ENCODE peak calls at places on chromosomes 2 and 18, in five cellular contexts. One of them, this sample, is unnamed.

GRCh38 chr2:45282646-45283045 is 273.4 kb upstream of the SIX2 start:
- ATAC-seq in K562: no peak
- ATAC-seq in upper lobe of left lung: no peak
- ATAC-seq in A549: no peak
- ATAC-seq in HepG2: no peak
- ATAC-seq in this sample: no peak

GRCh38 chr2:30985493-30986292 is 152.5 kb downstream of the GALNT14 start:
- ATAC-seq in K562: no peak
- ATAC-seq in upper lobe of left lung: no peak
- ATAC-seq in A549: no peak
- ATAC-seq in HepG2: no peak
- ATAC-seq in this sample: no peak

GRCh38 chr18:34514238-34514637 is 195.9 kb upstream of the DTNA start:
- ATAC-seq in K562: no peak
- ATAC-seq in upper lobe of left lung: no peak
- ATAC-seq in A549: no peak
- ATAC-seq in HepG2: no peak
- ATAC-seq in this sample: no peak

GRCh38 chr2:189393440-189394111 is 47.7 kb upstream of the WDR75 start:
- ATAC-seq in K562: no peak
- ATAC-seq in upper lobe of left lung: no peak
- ATAC-seq in A549: peak; percentile 68
- ATAC-seq in HepG2: no peak
- ATAC-seq in this sample: peak; percentile 94

GRCh38 chr2:60528366-60528765 is 25.1 kb downstream of the BCL11A start:
- ATAC-seq in K562: no peak
- ATAC-seq in upper lobe of left lung: no peak
- ATAC-seq in A549: no peak
- ATAC-seq in HepG2: no peak
- ATAC-seq in this sample: no peak

GRCh38 chr2:130865401-130865800 is 28.7 kb downstream of the ARHGEF4 start:
- ATAC-seq in K562: peak; percentile 48
- ATAC-seq in upper lobe of left lung: no peak
- ATAC-seq in A549: no peak
- ATAC-seq in HepG2: no peak
- ATAC-seq in this sample: no peak

GRCh38 chr2:30139131-30139870 is 7.5 kb upstream of the YPEL5 start:
- ATAC-seq in K562: no peak
- ATAC-seq in upper lobe of left lung: no peak
- ATAC-seq in A549: no peak
- ATAC-seq in HepG2: no peak
- ATAC-seq in this sample: no peak

GRCh38 chr2:101400048-101400447 is 12.7 kb upstream of the CREG2 start:
- ATAC-seq in K562: no peak
- ATAC-seq in upper lobe of left lung: no peak
- ATAC-seq in A549: no peak
- ATAC-seq in HepG2: no peak
- ATAC-seq in this sample: no peak

GRCh38 chr2:191650896-191651773 is 26.8 kb upstream of the NABP1 start:
- ATAC-seq in K562: peak; percentile 58
- ATAC-seq in upper lobe of left lung: no peak
- ATAC-seq in A549: no peak
- ATAC-seq in HepG2: no peak
- ATAC-seq in this sample: no peak

GRCh38 chr2:127261835-127262234 is 32.1 kb downstream of the ERCC3 start:
- ATAC-seq in K562: no peak
- ATAC-seq in upper lobe of left lung: no peak
- ATAC-seq in A549: no peak
- ATAC-seq in HepG2: no peak
- ATAC-seq in this sample: no peak

GRCh38 chr2:133972786-133973185 is 281.1 kb upstream of the MGAT5 start:
- ATAC-seq in K562: no peak
- ATAC-seq in upper lobe of left lung: no peak
- ATAC-seq in A549: no peak
- ATAC-seq in HepG2: no peak
- ATAC-seq in this sample: peak; percentile 60

GRCh38 chr2:25322313-25322712 is 19.4 kb downstream of the DNMT3A start:
- ATAC-seq in K562: no peak
- ATAC-seq in upper lobe of left lung: no peak
- ATAC-seq in A549: no peak
- ATAC-seq in HepG2: no peak
- ATAC-seq in this sample: no peak

GRCh38 chr18:43830905-43831304 is 553.6 kb upstream of the SYT4 start:
- ATAC-seq in K562: no peak
- ATAC-seq in upper lobe of left lung: no peak
- ATAC-seq in A549: no peak
- ATAC-seq in HepG2: no peak
- ATAC-seq in this sample: no peak

GRCh38 chr2:43210467-43211303 is 15.7 kb downstream of the ZFP36L2 start:
- ATAC-seq in K562: peak; percentile 80
- ATAC-seq in upper lobe of left lung: peak; percentile 72
- ATAC-seq in A549: no peak
- ATAC-seq in HepG2: peak; percentile 75
- ATAC-seq in this sample: peak; percentile 81

GRCh38 chr2:157480182-157480961 is 36.5 kb upstream of the CYTIP start:
- ATAC-seq in K562: peak; percentile 31
- ATAC-seq in upper lobe of left lung: peak; percentile 51
- ATAC-seq in A549: no peak
- ATAC-seq in HepG2: peak; percentile 77
- ATAC-seq in this sample: peak; percentile 74

GRCh38 chr2:195382186-195382585 is 274.8 kb upstream of the SLC39A10 start:
- ATAC-seq in K562: no peak
- ATAC-seq in upper lobe of left lung: no peak
- ATAC-seq in A549: no peak
- ATAC-seq in HepG2: no peak
- ATAC-seq in this sample: peak; percentile 31

GRCh38 chr2:130840506-130840905 is 3.8 kb downstream of the ARHGEF4 start:
- ATAC-seq in K562: no peak
- ATAC-seq in upper lobe of left lung: no peak
- ATAC-seq in A549: no peak
- ATAC-seq in HepG2: no peak
- ATAC-seq in this sample: no peak

GRCh38 chr2:144972676-144973075 is 452.8 kb upstream of the ZEB2 start:
- ATAC-seq in K562: no peak
- ATAC-seq in upper lobe of left lung: no peak
- ATAC-seq in A549: no peak
- ATAC-seq in HepG2: no peak
- ATAC-seq in this sample: no peak

GRCh38 chr2:37558622-37559021 is 112.8 kb downstream of the CDC42EP3 start:
- ATAC-seq in K562: no peak
- ATAC-seq in upper lobe of left lung: peak; percentile 63
- ATAC-seq in A549: no peak
- ATAC-seq in HepG2: no peak
- ATAC-seq in this sample: no peak

GRCh38 chr2:171564463-171564862 is 42.2 kb downstream of the CYBRD1 start:
- ATAC-seq in K562: no peak
- ATAC-seq in upper lobe of left lung: no peak
- ATAC-seq in A549: no peak
- ATAC-seq in HepG2: no peak
- ATAC-seq in this sample: no peak

DNA sequence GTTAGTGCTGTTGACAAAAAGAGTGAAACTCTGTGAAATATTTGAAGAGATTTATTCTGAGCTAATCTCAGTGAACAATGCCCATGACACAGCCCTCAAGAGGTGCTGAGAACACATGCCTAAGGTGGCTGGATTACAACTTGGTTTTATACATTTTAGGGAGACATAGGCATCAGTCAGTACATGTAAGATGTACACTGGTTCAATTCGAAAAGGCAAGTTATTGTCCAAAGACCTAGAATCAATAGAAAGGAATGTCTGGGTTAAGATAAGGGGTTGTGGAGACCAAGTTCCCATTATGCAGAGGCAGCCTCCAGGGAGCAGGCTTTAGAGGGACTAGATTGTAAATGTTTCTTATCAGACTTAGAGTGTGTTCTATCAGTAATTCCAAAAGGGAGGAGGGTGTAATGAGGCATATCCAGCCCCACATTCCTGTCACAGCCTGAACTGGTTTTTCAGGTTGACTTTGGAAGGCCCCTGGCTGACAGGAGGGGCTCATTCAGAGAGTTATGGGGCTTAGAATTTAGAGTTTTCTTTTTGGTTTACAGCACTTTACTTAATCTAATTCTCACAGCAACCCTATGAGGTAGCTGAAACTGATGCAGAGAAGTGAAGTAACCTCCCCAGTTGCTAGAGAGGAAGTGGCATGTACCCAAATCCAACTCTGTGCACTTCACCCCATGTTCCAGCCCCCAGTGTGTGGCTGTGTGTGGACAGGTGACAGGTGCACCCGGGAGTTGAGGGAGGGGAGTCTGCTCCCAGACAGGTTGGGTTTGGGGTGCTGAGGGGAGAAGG is 28.3 kb upstream of the ASAP2 start:
- ATAC-seq in K562: peak; percentile 38
- ATAC-seq in upper lobe of left lung: peak; percentile 57
- ATAC-seq in A549: peak; percentile 13
- ATAC-seq in HepG2: no peak
- ATAC-seq in this sample: peak; percentile 4
- TF ChIP-seq EP300 in K562: no peak
- TF ChIP-seq EP300 in upper lobe of left lung: no peak
- TF ChIP-seq EP300 in A549: no peak
- TF ChIP-seq EP300 in HepG2: no peak
- TF ChIP-seq EP300 in this sample: no peak

GRCh38 chr18:55310863-55311262 is 277.1 kb downstream of the TCF4 start:
- ATAC-seq in K562: no peak
- ATAC-seq in upper lobe of left lung: no peak
- ATAC-seq in A549: no peak
- ATAC-seq in HepG2: no peak
- ATAC-seq in this sample: no peak
- H3K4me1 ChIP-seq in K562: no peaks in the 10 kb centered on the region
- H3K4me1 ChIP-seq in upper lobe of left lung: no peaks in the 10 kb centered on the region
- H3K4me1 ChIP-seq in A549: no peaks in the 10 kb centered on the region
- H3K4me1 ChIP-seq in HepG2: no peaks in the 10 kb centered on the region
- H3K4me1 ChIP-seq in this sample: peaks cover 59% of the 10 kb centered on the region

GRCh38 chr2:221518201-221518936 is 53.7 kb downstream of the EPHA4 start:
- ATAC-seq in K562: no peak
- ATAC-seq in upper lobe of left lung: peak; percentile 58
- ATAC-seq in A549: no peak
- ATAC-seq in HepG2: no peak
- ATAC-seq in this sample: no peak

GRCh38 chr2:221514305-221515040 is 57.6 kb downstream of the EPHA4 start:
- ATAC-seq in K562: no peak
- ATAC-seq in upper lobe of left lung: no peak
- ATAC-seq in A549: no peak
- ATAC-seq in HepG2: no peak
- ATAC-seq in this sample: no peak

GRCh38 chr2:221521261-221521845 is 50.8 kb downstream of the EPHA4 start:
- ATAC-seq in K562: no peak
- ATAC-seq in upper lobe of left lung: no peak
- ATAC-seq in A549: no peak
- ATAC-seq in HepG2: no peak
- ATAC-seq in this sample: no peak

GRCh38 chr2:221518937-221519635 is 53.0 kb downstream of the EPHA4 start:
- ATAC-seq in K562: no peak
- ATAC-seq in upper lobe of left lung: no peak
- ATAC-seq in A549: no peak
- ATAC-seq in HepG2: no peak
- ATAC-seq in this sample: no peak

DNA sequence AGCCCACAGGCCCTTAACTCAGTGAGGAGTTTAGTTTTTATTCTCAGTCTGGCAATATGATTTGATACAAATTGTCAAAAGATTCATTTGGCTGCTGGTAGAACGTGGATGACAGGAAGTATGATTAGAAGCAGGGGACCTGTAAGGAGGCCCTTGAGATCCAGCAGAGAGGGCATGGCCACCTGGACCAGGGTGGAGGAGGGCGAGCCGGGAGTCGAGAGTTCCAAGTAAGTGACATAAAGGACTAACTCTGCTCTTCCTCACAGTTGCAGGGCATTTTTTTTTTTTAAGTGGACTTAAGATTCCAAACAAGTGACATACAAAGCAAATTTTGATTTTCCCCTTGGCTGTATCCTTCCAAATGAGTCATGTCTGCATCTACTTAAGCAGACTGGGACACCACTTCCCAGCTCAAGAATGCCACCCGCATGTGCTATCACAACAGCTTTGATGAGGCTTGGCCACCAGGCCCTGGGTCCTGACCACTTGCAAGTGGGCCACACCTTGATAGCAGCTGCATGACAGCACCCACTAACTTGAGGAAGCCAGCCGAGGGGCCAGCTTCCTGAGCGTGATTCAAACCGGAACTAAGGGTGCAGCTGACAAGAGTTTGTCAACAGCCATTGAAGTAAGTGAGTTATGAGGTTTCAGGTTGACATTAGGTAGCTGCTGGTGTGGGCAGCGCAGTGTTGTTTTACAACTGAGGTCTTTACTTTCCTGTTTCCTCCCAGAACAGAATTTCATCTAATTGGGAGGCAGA is 54.6 kb downstream of the EPHA4 start:
- ATAC-seq in K562: no peak
- ATAC-seq in upper lobe of left lung: peak; percentile 89
- ATAC-seq in A549: no peak
- ATAC-seq in HepG2: no peak
- ATAC-seq in this sample: peak; percentile 36
- TF ChIP-seq EP300 in K562: no peak
- TF ChIP-seq EP300 in upper lobe of left lung: no peak
- TF ChIP-seq EP300 in A549: no peak
- TF ChIP-seq EP300 in HepG2: no peak
- TF ChIP-seq EP300 in this sample: no peak

DNA sequence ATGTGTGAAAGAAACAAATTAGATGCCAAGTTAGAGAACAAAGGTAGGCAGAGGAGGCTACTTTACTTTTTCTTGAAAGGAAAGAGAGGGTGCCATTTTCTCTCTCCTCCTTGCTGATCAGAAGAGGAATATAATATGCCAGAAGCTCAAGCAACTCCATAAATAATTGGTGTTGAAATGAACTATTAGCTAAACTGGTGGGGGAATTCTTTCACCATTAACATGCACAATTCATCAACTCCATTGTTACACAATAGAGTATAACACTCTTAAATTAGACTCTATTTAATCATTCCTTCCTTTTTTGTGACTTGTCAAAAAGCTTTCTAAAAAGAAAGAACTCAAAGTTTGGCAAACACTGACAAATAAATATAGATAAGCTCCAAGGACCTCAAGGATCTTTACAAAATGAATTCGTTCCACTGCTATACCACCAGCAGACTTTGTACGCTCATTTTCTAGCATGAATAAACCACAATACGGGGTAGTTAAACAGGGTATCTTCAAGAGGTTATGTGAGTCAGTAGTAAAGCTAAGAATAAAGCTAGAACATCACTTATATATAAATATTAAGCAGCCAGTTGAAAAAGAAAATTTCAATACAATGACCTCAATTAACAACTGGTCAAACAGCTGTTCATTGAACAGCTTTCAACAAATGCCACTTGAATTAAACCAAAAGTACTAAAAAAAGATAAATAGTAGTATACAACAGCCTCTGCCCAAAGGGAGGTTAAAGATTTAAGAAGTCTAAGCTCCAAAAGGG is 6.4 kb downstream of the TRAK2 start:
- ATAC-seq in K562: no peak
- ATAC-seq in upper lobe of left lung: no peak
- ATAC-seq in A549: no peak
- ATAC-seq in HepG2: no peak
- ATAC-seq in this sample: no peak
- H3K4me1 ChIP-seq in K562: peaks cover 5% of the 10 kb centered on the region
- H3K4me1 ChIP-seq in upper lobe of left lung: peaks cover 31% of the 10 kb centered on the region
- H3K4me1 ChIP-seq in A549: peaks cover 7% of the 10 kb centered on the region
- H3K4me1 ChIP-seq in HepG2: peaks cover 64% of the 10 kb centered on the region
- H3K4me1 ChIP-seq in this sample: peaks cover 11% of the 10 kb centered on the region

GRCh38 chr2:118683460-118683859 is 164.0 kb downstream of the EN1 start:
- ATAC-seq in K562: no peak
- ATAC-seq in upper lobe of left lung: no peak
- ATAC-seq in A549: no peak
- ATAC-seq in HepG2: no peak
- ATAC-seq in this sample: no peak
- TF ChIP-seq EP300 in K562: no peak
- TF ChIP-seq EP300 in upper lobe of left lung: no peak
- TF ChIP-seq EP300 in A549: no peak
- TF ChIP-seq EP300 in HepG2: no peak
- TF ChIP-seq EP300 in this sample: no peak